ENCODE peak calls at places on chromosomes 13 and 19, in nine cellular contexts. D is GM10248; U is mucosa of descending colon; A is stimulated activated CD4-positive, alpha-beta T cell treated with anti-CD3 and anti-CD28 coated beads, TNF-alpha, amount 100 ng/mL, for 4 hours; P is NCI-H510A; E is activated CD4-positive, alpha-beta T cell treated with anti-CD3 and anti-CD28 coated beads for 24 hours; Y is RKO; O is fibroblast of villous mesenchyme; J is CD8-positive, alpha-beta T cell. W is an unnamed sample.

GRCh38 chr19:18167975-18168645 is 5.5 kb upstream of the IFI30 start:
- DNase-seq in D (peak), U (peak), A (no peak), P (no peak), E (no peak), Y (peak), O (peak), J (peak), W (peak)

GRCh38 chr13:71799320-71799719 is 67.7 kb downstream of the DACH1 start:
- DNase-seq in D (no peak), U (no peak), A (no peak), P (no peak), E (no peak), Y (no peak), O (no peak), J (no peak), W (no peak)

GRCh38 chr19:41352279-41352608 is 1.5 kb downstream of the TGFB1 start:
- DNase-seq in D (no peak), U (no peak), A (no peak), P (no peak), E (no peak), Y (no peak), O (no peak), J (no peak), W (no peak)

GRCh38 chr13:113759525-113760137 is 605 bp downstream of the TMEM255B start:
- DNase-seq in D (no peak), U (no peak), A (no peak), P (no peak), E (no peak), Y (no peak), O (peak), J (no peak), W (no peak)

GRCh38 chr13:92307752-92308151 is 909.3 kb downstream of the GPC5 start:
- DNase-seq in D (no peak), U (no peak), A (no peak), P (no peak), E (no peak), Y (no peak), O (no peak), J (no peak), W (no peak)

GRCh38 chr19:34120846-34121639 is 51.3 kb upstream of the LSM14A start:
- DNase-seq in D (peak), U (peak), A (no peak), P (no peak), E (peak), Y (peak), O (peak), J (peak), W (peak)

GRCh38 chr19:29666634-29667389 is 1.6 kb downstream of the PLEKHF1 start:
- DNase-seq in D (no peak), U (no peak), A (no peak), P (no peak), E (no peak), Y (no peak), O (peak), J (peak), W (peak)

GRCh38 chr19:44588753-44589112 is 24.6 kb upstream of the IGSF23 start:
- DNase-seq in D (no peak), U (no peak), A (no peak), P (no peak), E (no peak), Y (peak), O (no peak), J (no peak), W (no peak)

GRCh38 chr13:110333837-110334236 is 26.8 kb downstream of the COL4A2 start:
- DNase-seq in D (no peak), U (no peak), A (no peak), P (no peak), E (no peak), Y (no peak), O (no peak), J (no peak), W (no peak)

GRCh38 chr19:16587031-16588023 is 15.1 kb upstream of the SLC35E1 start:
- DNase-seq in D (peak), U (peak), A (peak), P (peak), E (no peak), Y (no peak), O (peak), J (peak), W (no peak)

GRCh38 chr19:7917292-7918061 is 2.7 kb upstream of the SNAPC2 start:
- DNase-seq in D (peak), U (peak), A (peak), P (no peak), E (no peak), Y (no peak), O (peak), J (peak), W (no peak)

GRCh38 chr13:96091164-96091931 is 1.4 kb downstream of the HS6ST3 start:
- DNase-seq in D (peak), U (peak), A (no peak), P (no peak), E (no peak), Y (no peak), O (no peak), J (no peak), W (no peak)

GRCh38 chr19:18424122-18424889 is 5.1 kb downstream of the SSBP4 start:
- DNase-seq in D (no peak), U (no peak), A (no peak), P (no peak), E (no peak), Y (no peak), O (no peak), J (no peak), W (no peak)

GRCh38 chr13:78742659-78743058 is 83.7 kb upstream of the OBI1 start:
- DNase-seq in D (no peak), U (no peak), A (no peak), P (no peak), E (no peak), Y (no peak), O (no peak), J (no peak), W (no peak)

GRCh38 chr13:38824342-38824741 is 137.5 kb downstream of the FREM2 start:
- DNase-seq in D (no peak), U (no peak), A (no peak), P (no peak), E (no peak), Y (no peak), O (no peak), J (no peak), W (peak)

GRCh38 chr19:17520865-17521264 is 9.4 kb downstream of the PGLS start:
- DNase-seq in D (no peak), U (no peak), A (no peak), P (no peak), E (no peak), Y (no peak), O (no peak), J (no peak), W (no peak)

GRCh38 chr19:54364775-54365257 is at the start of gene LAIR1:
- DNase-seq in D (no peak), U (peak), A (peak), P (no peak), E (no peak), Y (no peak), O (no peak), J (peak), W (no peak)

GRCh38 chr19:54481326-54481930 is 8.3 kb upstream of the CDC42EP5 start:
- DNase-seq in D (peak), U (no peak), A (no peak), P (peak), E (peak), Y (no peak), O (peak), J (peak), W (peak)

GRCh38 chr13:26482451-26483197 is 74.9 kb upstream of the WASF3 start:
- DNase-seq in D (peak), U (no peak), A (peak), P (no peak), E (peak), Y (peak), O (peak), J (peak), W (peak)

GRCh38 chr19:45782820-45783785 is 813 bp upstream of the DMPK start:
- DNase-seq in D (no peak), U (no peak), A (no peak), P (no peak), E (no peak), Y (no peak), O (peak), J (no peak), W (no peak)